ENCODE peak calls at places on chromosomes 3 and 15, in six cellular contexts. N is GM12891, H is transverse colon, M is ovary, F is body of pancreas, P is stomach. L is an unnamed sample.

GRCh38 chr3:46427929-46428833 is 21.1 kb downstream of the CCRL2 start:
- DNase-seq in N (no peak), H (no peak), M (no peak), F (no peak), P (no peak), L (peak)

GRCh38 chr3:39279745-39280517 is at the start of gene CX3CR1:
- DNase-seq in N (no peak), H (no peak), M (no peak), F (no peak), P (no peak), L (no peak)

GRCh38 chr3:126112531-126113237 is 28.8 kb upstream of the SLC41A3 start:
- DNase-seq in N (no peak), H (peak), M (peak), F (no peak), P (peak), L (no peak)

GRCh38 chr3:16326724-16327349 is 61.8 kb downstream of the OXNAD1 start:
- DNase-seq in N (no peak), H (no peak), M (no peak), F (no peak), P (no peak), L (no peak)

GRCh38 chr3:130677310-130677709 is 69.3 kb downstream of the PIK3R4 start:
- DNase-seq in N (no peak), H (no peak), M (no peak), F (no peak), P (no peak), L (peak)

GRCh38 chr15:63079938-63080626 is 37.5 kb downstream of the TPM1 start:
- DNase-seq in N (no peak), H (no peak), M (no peak), F (no peak), P (no peak), L (peak)

GRCh38 chr3:120145498-120146285 is 51.4 kb upstream of the GSK3B start:
- DNase-seq in N (peak), H (no peak), M (no peak), F (no peak), P (no peak), L (no peak)

GRCh38 chr15:49860101-49860500 is 239.3 kb downstream of the DTWD1 start:
- DNase-seq in N (no peak), H (no peak), M (no peak), F (no peak), P (no peak), L (no peak)

GRCh38 chr15:90101969-90102890 is at the start of gene IDH2:
- DNase-seq in N (peak), H (peak), M (peak), F (peak), P (peak), L (peak)

GRCh38 chr3:166190360-166190759 is 353.1 kb upstream of the BCHE start:
- DNase-seq in N (no peak), H (no peak), M (no peak), F (no peak), P (no peak), L (no peak)

GRCh38 chr3:52253314-52254260 is 8.0 kb downstream of the PPM1M start:
- DNase-seq in N (peak), H (peak), M (no peak), F (no peak), P (peak), L (no peak)

GRCh38 chr3:14452676-14453367 is 50.4 kb downstream of the SLC6A6 start:
- DNase-seq in N (no peak), H (peak), M (peak), F (peak), P (peak), L (no peak)

GRCh38 chr15:65646486-65646885 is 24.7 kb downstream of the SLC24A1 start:
- DNase-seq in N (no peak), H (no peak), M (no peak), F (no peak), P (no peak), L (no peak)

GRCh38 chr15:98914626-98915025 is 93.0 kb downstream of the PGPEP1L start:
- DNase-seq in N (no peak), H (no peak), M (no peak), F (no peak), P (no peak), L (no peak)

GRCh38 chr15:98506711-98507110 is 141.6 kb upstream of the IGF1R start:
- DNase-seq in N (no peak), H (no peak), M (no peak), F (no peak), P (no peak), L (no peak)

GRCh38 chr15:34821907-34822306 is 26.6 kb upstream of the ACTC1 start:
- DNase-seq in N (no peak), H (no peak), M (no peak), F (no peak), P (no peak), L (no peak)

GRCh38 chr3:114680299-114680698 is 386.5 kb downstream of the TIGIT start:
- DNase-seq in N (no peak), H (no peak), M (no peak), F (no peak), P (no peak), L (no peak)

GRCh38 chr3:112774293-112774926 is 72.3 kb downstream of the CD200R1L start:
- DNase-seq in N (no peak), H (no peak), M (no peak), F (no peak), P (no peak), L (no peak)

GRCh38 chr3:58568572-58569286 is 8.5 kb downstream of the FAM107A start:
- DNase-seq in N (no peak), H (peak), M (peak), F (peak), P (peak), L (peak)

GRCh38 chr15:80811781-80812180 is 32.6 kb downstream of the CEMIP start:
- DNase-seq in N (no peak), H (no peak), M (no peak), F (no peak), P (no peak), L (no peak)

GRCh38 chr3:11832964-11833621 is 13.6 kb downstream of the TAMM41 start:
- DNase-seq in N (no peak), H (no peak), M (peak), F (peak), P (peak), L (no peak)

GRCh38 chr3:123307064-123307463 is 105.3 kb downstream of the SEC22A start:
- DNase-seq in N (no peak), H (no peak), M (no peak), F (no peak), P (no peak), L (no peak)

GRCh38 chr3:35639251-35640185 is at the start of gene ARPP21:
- DNase-seq in N (peak), H (no peak), M (no peak), F (peak), P (no peak), L (peak)

GRCh38 chr3:9230596-9230995 is 18.9 kb downstream of the SRGAP3 start:
- DNase-seq in N (no peak), H (no peak), M (peak), F (no peak), P (no peak), L (no peak)

GRCh38 chr3:169149349-169149890 is 514.1 kb downstream of the MECOM start:
- DNase-seq in N (peak), H (peak), M (peak), F (peak), P (peak), L (peak)

GRCh38 chr3:197490098-197490497 is 65.7 kb downstream of the BDH1 start:
- DNase-seq in N (no peak), H (no peak), M (no peak), F (no peak), P (no peak), L (no peak)

GRCh38 chr3:158711886-158712285 is 20.4 kb downstream of the RARRES1 start:
- DNase-seq in N (no peak), H (no peak), M (no peak), F (no peak), P (no peak), L (no peak)

DNA sequence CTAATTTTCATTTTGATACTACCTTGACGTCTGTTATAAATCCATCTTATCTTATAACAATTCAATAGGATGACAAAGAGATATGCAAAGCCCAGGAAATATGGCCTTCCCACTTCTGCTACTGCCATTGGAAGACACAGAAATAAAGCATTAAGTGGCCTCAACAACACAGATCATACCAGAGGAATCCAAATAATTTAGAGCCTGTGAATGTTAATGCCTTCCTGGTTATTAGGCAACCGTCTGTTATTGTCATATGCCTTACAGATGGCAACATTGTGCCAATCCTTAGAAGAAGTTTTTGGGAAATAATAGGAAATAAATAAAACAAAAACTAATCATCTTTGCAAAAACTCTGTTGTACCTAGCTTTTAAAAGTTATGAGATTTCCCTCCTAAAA is 704.6 kb upstream of the CFAP20DC start:
- DNase-seq in N (no peak), H (no peak), M (no peak), F (no peak), P (no peak), L (no peak)
- TF ChIP-seq POLR2A in N (no peak), H (no peak), M (no peak), F (no peak), P (no peak), L (no peak)

GRCh38 chr3:185770071-185770470 is 54.8 kb downstream of the IGF2BP2 start:
- DNase-seq in N (no peak), H (no peak), M (no peak), F (no peak), P (no peak), L (no peak)
- TF ChIP-seq POLR2A in N (no peak), H (no peak), M (no peak), F (no peak), P (no peak), L (no peak)

GRCh38 chr3:186742618-186743335 is 25.6 kb downstream of the KNG1 start:
- DNase-seq in N (no peak), H (no peak), M (no peak), F (no peak), P (no peak), L (no peak)

GRCh38 chr3:186750316-186750715 is 33.1 kb upstream of the EIF4A2 start:
- DNase-seq in N (no peak), H (no peak), M (no peak), F (no peak), P (no peak), L (no peak)

DNA sequence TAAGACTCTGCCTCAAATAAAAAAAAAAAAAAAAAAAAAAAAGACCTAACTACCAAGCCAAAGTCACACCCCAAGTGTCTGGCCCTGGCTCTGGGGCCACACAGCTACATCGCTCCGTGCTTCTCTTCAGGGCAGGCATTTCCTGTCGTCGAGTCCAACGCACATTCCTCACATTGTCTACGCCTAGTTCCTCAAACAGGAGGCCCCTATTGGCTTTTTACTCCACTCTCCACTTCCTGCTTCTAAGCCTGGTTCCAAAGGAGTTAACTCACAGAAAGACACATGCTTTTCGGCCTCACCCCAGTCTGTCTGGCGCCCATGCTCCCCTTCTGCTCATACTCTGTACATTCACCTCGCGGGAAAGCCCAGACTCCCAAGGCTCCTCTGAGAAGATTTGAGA is 28.8 kb downstream of the KNG1 start:
- DNase-seq in N (no peak), H (peak), M (no peak), F (peak), P (peak), L (no peak)
- TF ChIP-seq POLR2A in N (no peak), H (no peak), M (no peak), F (no peak), P (no peak), L (no peak)

DNA sequence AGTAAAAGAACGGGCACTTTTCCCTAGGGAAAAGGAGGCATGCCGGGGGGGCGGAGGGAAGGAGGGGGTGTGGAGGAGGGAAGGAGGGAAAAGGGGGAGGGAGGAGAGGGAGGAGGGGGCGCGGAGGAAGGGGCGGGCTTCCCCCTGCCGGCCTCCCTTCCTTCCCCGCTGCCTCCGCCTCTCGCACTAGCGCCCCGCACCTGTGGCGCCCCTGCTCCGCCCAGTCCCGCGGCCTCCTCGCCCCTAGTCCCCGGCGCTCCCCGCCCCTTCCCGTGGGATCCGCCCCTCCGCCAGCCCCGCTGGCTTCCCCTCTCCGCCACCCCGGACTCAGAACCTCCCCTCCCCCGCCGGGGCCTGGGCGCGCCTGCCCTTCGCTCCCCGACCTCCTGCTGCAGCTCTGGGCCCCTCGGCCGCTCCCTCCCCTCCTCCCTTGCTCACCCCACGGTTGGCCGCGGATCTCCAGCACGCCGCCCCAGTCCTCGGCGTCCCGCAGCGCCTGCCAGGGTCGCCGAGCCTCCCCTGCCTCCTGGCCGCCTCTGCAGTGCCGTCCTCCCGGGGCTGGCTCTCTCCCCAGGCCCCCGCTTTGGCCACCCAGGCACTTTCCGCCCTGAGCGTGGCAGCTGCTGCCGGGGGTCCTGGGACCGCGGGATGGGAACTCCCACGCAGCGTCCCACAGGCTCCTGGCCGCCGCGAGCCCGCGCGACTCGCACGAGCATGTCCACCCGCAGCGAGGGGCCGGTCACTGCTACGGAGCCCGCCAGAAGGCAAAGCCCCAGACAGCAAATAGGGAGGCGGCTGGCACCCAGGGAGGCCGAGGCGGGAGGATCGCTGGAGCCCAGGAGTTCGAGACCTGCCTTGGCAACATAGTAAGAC is 147.4 kb downstream of the TJP1 start:
- DNase-seq in N (no peak), H (peak), M (no peak), F (peak), P (peak), L (no peak)
- TF ChIP-seq POLR2A in N (no peak), H (peak), M (no peak), F (peak), P (no peak), L (no peak)

GRCh38 chr15:92917606-92918407 is 17.7 kb downstream of the CHD2 start:
- DNase-seq in N (peak), H (peak), M (peak), F (peak), P (peak), L (peak)
- TF ChIP-seq POLR2A in N (no peak), H (no peak), M (no peak), F (no peak), P (no peak), L (no peak)

L was measured in erythroblast.